ENCODE peak calls at places on chromosomes 12 and 14, in four cellular contexts. One of them, this sample, is unnamed.

GRCh38 chr14:78131201-78131600 is 39.0 kb upstream of the NRXN3 start:
- DNase-seq in hepatocyte: no peak
- DNase-seq in dorsolateral prefrontal cortex: no peak
- DNase-seq in lung: no peak
- DNase-seq in this sample: no peak

GRCh38 chr14:94115068-94115591 is 4.6 kb downstream of the IFI27 start:
- DNase-seq in hepatocyte: no peak
- DNase-seq in dorsolateral prefrontal cortex: no peak
- DNase-seq in lung: no peak
- DNase-seq in this sample: no peak

GRCh38 chr12:116498471-116498870 is 60.7 kb upstream of the MAP1LC3B2 start:
- DNase-seq in hepatocyte: no peak
- DNase-seq in dorsolateral prefrontal cortex: no peak
- DNase-seq in lung: no peak
- DNase-seq in this sample: no peak

GRCh38 chr12:20214286-20214685 is 154.1 kb upstream of the PDE3A start:
- DNase-seq in hepatocyte: peak
- DNase-seq in dorsolateral prefrontal cortex: no peak
- DNase-seq in lung: no peak
- DNase-seq in this sample: no peak

GRCh38 chr12:10211975-10212622 is 578 bp upstream of the GABARAPL1 start:
- DNase-seq in hepatocyte: peak
- DNase-seq in dorsolateral prefrontal cortex: peak
- DNase-seq in lung: peak
- DNase-seq in this sample: peak

GRCh38 chr14:45698462-45699134 is 445.6 kb upstream of the MIS18BP1 start:
- DNase-seq in hepatocyte: peak
- DNase-seq in dorsolateral prefrontal cortex: no peak
- DNase-seq in lung: no peak
- DNase-seq in this sample: no peak

GRCh38 chr14:52692248-52692962 is 3.0 kb downstream of the ERO1A start:
- DNase-seq in hepatocyte: no peak
- DNase-seq in dorsolateral prefrontal cortex: no peak
- DNase-seq in lung: no peak
- DNase-seq in this sample: no peak

GRCh38 chr14:101969480-101969879 is 5.1 kb downstream of the DYNC1H1 start:
- DNase-seq in hepatocyte: no peak
- DNase-seq in dorsolateral prefrontal cortex: no peak
- DNase-seq in lung: no peak
- DNase-seq in this sample: no peak

GRCh38 chr12:41264281-41264680 is 76.2 kb downstream of the PDZRN4 start:
- DNase-seq in hepatocyte: no peak
- DNase-seq in dorsolateral prefrontal cortex: no peak
- DNase-seq in lung: no peak
- DNase-seq in this sample: no peak

GRCh38 chr12:109581856-109582255 is 8.3 kb downstream of the MVK start:
- DNase-seq in hepatocyte: no peak
- DNase-seq in dorsolateral prefrontal cortex: no peak
- DNase-seq in lung: peak
- DNase-seq in this sample: peak

GRCh38 chr12:120800665-120801064 is 75.0 kb downstream of the ACADS start:
- DNase-seq in hepatocyte: no peak
- DNase-seq in dorsolateral prefrontal cortex: no peak
- DNase-seq in lung: no peak
- DNase-seq in this sample: no peak

GRCh38 chr14:24834951-24835350 is 201.0 kb upstream of the GZMB start:
- DNase-seq in hepatocyte: no peak
- DNase-seq in dorsolateral prefrontal cortex: no peak
- DNase-seq in lung: no peak
- DNase-seq in this sample: no peak

GRCh38 chr14:36773558-36773957 is 111.9 kb downstream of the PAX9 start:
- DNase-seq in hepatocyte: no peak
- DNase-seq in dorsolateral prefrontal cortex: no peak
- DNase-seq in lung: no peak
- DNase-seq in this sample: peak

GRCh38 chr12:52860102-52860838 is 11.5 kb upstream of the KRT78 start:
- DNase-seq in hepatocyte: no peak
- DNase-seq in dorsolateral prefrontal cortex: no peak
- DNase-seq in lung: no peak
- DNase-seq in this sample: peak

GRCh38 chr14:100010679-100011078 is 54.5 kb upstream of the EVL start:
- DNase-seq in hepatocyte: no peak
- DNase-seq in dorsolateral prefrontal cortex: no peak
- DNase-seq in lung: no peak
- DNase-seq in this sample: no peak

GRCh38 chr14:63266106-63266505 is 52.6 kb downstream of the GPHB5 start:
- DNase-seq in hepatocyte: no peak
- DNase-seq in dorsolateral prefrontal cortex: no peak
- DNase-seq in lung: no peak
- DNase-seq in this sample: no peak

GRCh38 chr14:74573421-74574091 is 38.5 kb downstream of the LTBP2 start:
- DNase-seq in hepatocyte: no peak
- DNase-seq in dorsolateral prefrontal cortex: no peak
- DNase-seq in lung: no peak
- DNase-seq in this sample: no peak

GRCh38 chr12:131808744-131809371 is 19.3 kb upstream of the MMP17 start:
- DNase-seq in hepatocyte: no peak
- DNase-seq in dorsolateral prefrontal cortex: no peak
- DNase-seq in lung: no peak
- DNase-seq in this sample: no peak

GRCh38 chr14:101518611-101519048 is 42.7 kb upstream of the DIO3 start:
- DNase-seq in hepatocyte: no peak
- DNase-seq in dorsolateral prefrontal cortex: no peak
- DNase-seq in lung: no peak
- DNase-seq in this sample: no peak

GRCh38 chr14:36604757-36605505 is 22.5 kb upstream of the NKX2-8 start:
- DNase-seq in hepatocyte: peak
- DNase-seq in dorsolateral prefrontal cortex: peak
- DNase-seq in lung: peak
- DNase-seq in this sample: peak

GRCh38 chr14:28758253-28758915 is 8.2 kb upstream of the FOXG1 start:
- DNase-seq in hepatocyte: no peak
- DNase-seq in dorsolateral prefrontal cortex: no peak
- DNase-seq in lung: no peak
- DNase-seq in this sample: no peak

GRCh38 chr12:9347328-9348127 is 139.3 kb upstream of the PZP start:
- DNase-seq in hepatocyte: no peak
- DNase-seq in dorsolateral prefrontal cortex: no peak
- DNase-seq in lung: no peak
- DNase-seq in this sample: peak

GRCh38 chr12:42960087-42960527 is 370.6 kb upstream of the PRICKLE1 start:
- DNase-seq in hepatocyte: no peak
- DNase-seq in dorsolateral prefrontal cortex: no peak
- DNase-seq in lung: no peak
- DNase-seq in this sample: no peak

DNA sequence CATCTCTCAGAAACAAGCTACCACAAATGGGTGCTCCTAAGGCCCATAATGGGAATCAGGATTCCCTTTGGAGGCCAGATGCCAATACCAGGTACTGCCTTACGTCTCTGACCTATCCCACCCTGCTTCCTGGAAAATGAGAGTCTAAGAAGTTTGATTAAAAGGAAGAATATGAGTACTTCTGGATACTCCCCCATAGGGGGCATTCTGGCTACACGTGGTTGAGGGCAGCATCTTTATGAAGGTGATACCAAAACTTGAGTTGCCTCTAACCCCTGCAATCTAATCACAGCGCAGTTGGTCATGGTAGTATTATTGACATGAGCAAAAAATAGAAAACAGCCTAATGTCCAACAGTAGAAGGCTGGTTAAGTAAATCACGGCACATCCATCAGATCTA is 184.2 kb upstream of the LHX5 start:
- DNase-seq in hepatocyte: no peak
- DNase-seq in dorsolateral prefrontal cortex: no peak
- DNase-seq in lung: no peak
- DNase-seq in this sample: no peak
- TF ChIP-seq CTCF in hepatocyte: no peak
- TF ChIP-seq CTCF in dorsolateral prefrontal cortex: no peak
- TF ChIP-seq CTCF in lung: no peak
- TF ChIP-seq CTCF in this sample: no peak

GRCh38 chr14:64778114-64778754 is 74.0 kb downstream of the PLEKHG3 start:
- DNase-seq in hepatocyte: no peak
- DNase-seq in dorsolateral prefrontal cortex: no peak
- DNase-seq in lung: no peak
- DNase-seq in this sample: no peak
- H3K4me3 ChIP-seq in hepatocyte: no peak
- H3K4me3 ChIP-seq in dorsolateral prefrontal cortex: no peak
- H3K4me3 ChIP-seq in lung: no peak
- H3K4me3 ChIP-seq in this sample: no peak

DNA sequence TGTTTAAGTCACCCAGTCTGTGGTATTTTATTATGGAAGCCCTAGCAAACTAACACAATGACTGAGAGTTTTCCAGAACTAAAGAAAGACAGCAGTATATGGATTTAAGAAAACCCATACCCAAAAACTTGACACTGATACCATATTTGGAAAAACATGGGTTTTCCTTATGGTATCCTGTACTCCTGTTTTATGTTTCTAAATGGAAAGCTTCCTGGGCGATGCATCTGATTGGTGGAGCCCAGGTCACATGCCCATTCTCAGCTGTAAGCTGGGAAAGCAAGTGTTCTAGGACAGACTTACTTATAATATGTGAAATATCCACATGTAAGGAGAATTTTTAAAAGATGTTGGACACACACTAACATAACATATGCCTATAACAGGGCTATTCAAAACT is 4.5 kb upstream of the RNASE4 start:
- DNase-seq in hepatocyte: peak
- DNase-seq in dorsolateral prefrontal cortex: peak
- DNase-seq in lung: peak
- DNase-seq in this sample: peak
- H3K27ac ChIP-seq in hepatocyte: no peak
- H3K27ac ChIP-seq in dorsolateral prefrontal cortex: no peak
- H3K27ac ChIP-seq in lung: no peak
- H3K27ac ChIP-seq in this sample: no peak

DNA sequence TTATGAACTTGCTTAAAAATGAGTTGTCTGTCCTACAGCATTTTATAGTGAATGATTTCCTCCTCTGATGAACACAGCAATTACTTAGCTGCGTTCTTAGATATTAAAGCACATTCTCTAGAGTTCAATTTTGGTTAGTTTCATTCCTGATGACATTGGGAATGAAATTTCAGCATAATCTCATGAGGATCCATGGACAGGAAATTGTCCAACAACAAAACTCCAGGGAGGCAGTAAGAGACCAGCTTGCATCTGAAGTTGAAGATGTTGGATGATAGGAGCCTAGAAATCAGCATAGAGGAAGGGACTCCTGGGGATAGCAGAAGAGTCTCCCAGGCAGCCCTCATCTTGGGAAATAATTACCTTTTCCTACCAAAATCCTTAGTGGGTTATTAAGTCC is 128.7 kb upstream of the RAP1B start:
- DNase-seq in hepatocyte: no peak
- DNase-seq in dorsolateral prefrontal cortex: no peak
- DNase-seq in lung: no peak
- DNase-seq in this sample: no peak
- TF ChIP-seq CTCF in hepatocyte: no peak
- TF ChIP-seq CTCF in dorsolateral prefrontal cortex: no peak
- TF ChIP-seq CTCF in lung: no peak
- TF ChIP-seq CTCF in this sample: no peak

DNA sequence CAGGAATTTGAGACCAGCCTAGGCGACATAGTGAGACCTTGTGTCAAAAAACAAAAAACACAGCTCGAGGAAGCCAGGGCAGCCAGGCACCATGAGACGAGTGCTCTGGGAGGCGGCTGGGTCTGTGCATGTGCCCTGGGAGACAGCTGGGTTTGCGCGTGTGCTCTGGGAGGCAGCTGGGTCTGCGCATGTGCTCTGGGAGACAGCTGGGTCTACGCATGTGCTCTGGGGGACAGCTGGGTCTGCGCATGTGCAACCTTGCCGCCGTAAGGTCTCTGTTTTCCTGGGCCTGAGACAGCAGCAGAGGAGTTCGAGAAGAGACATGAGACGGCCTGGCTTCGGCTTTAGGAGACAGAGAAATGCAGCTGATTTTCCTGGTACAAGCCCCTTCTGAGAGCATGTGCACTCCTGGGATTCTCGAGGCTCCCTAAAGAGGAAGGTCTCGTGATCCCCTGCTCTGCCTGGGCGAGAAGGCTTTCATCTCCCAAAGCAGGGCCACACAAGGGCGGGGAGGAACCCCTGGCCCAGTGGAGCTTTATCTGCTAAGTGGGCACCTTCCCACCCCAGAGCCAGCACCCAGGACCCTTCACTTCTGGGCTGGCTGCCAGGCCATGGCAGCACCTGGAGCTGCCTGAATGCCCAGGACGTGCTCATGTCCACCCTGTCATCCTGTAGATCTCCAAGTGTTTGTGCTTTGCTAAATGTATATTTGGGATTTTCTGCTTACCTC is 3.5 kb upstream of the BDKRB1 start:
- DNase-seq in hepatocyte: no peak
- DNase-seq in dorsolateral prefrontal cortex: no peak
- DNase-seq in lung: no peak
- DNase-seq in this sample: no peak
- H3K4me3 ChIP-seq in hepatocyte: no peak
- H3K4me3 ChIP-seq in dorsolateral prefrontal cortex: no peak
- H3K4me3 ChIP-seq in lung: no peak
- H3K4me3 ChIP-seq in this sample: no peak

DNA sequence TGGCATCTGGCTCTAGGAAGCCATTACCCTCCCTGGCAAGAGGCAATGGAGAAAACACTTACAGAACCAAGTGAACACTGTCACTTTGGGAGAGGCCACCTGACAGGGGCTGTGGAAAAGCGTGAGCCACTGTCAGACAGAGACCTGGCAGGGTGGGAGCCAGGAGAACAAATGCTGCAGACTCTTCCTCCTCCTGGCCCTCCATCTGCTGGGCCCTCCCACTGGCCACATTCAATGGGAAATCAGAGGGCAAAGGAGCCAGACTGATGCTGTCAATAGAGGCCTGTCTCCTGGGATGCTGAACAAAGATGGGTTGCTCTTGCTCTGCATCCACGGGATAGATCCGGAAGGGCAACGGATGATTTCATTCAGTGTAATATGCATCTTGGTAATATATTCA is 44.9 kb upstream of the BCAT1 start:
- DNase-seq in hepatocyte: no peak
- DNase-seq in dorsolateral prefrontal cortex: no peak
- DNase-seq in lung: no peak
- DNase-seq in this sample: no peak
- H3K27ac ChIP-seq in hepatocyte: no peak
- H3K27ac ChIP-seq in dorsolateral prefrontal cortex: no peak
- H3K27ac ChIP-seq in lung: no peak
- H3K27ac ChIP-seq in this sample: no peak

GRCh38 chr14:80845877-80846276 is 95.7 kb downstream of the CEP128 start:
- DNase-seq in hepatocyte: no peak
- DNase-seq in dorsolateral prefrontal cortex: no peak
- DNase-seq in lung: no peak
- DNase-seq in this sample: no peak
- TF ChIP-seq CTCF in hepatocyte: no peak
- TF ChIP-seq CTCF in dorsolateral prefrontal cortex: no peak
- TF ChIP-seq CTCF in lung: no peak
- TF ChIP-seq CTCF in this sample: no peak

This sample was measured in brain microvascular endothelial cell.